ENCODE peak calls at places on chromosome 15, in nine cellular contexts. X is CD8-positive, alpha-beta memory T cell; P is mesendoderm; M is tibial nerve; D is epithelial cell of esophagus; I is PC-3; B is endothelial cell of umbilical vein; R is OCI-LY7; O is cardiac fibroblast. J is an unnamed sample.

GRCh38 chr15:49015896-49016295 is 30.4 kb downstream of the SECISBP2L start:
- DNase-seq in X (no peak), P (no peak), M (no peak), D (no peak), I (no peak), B (no peak), R (no peak), O (no peak), J (no peak)

GRCh38 chr15:68307131-68307928 is 29.8 kb downstream of the FEM1B start:
- DNase-seq in X (no peak), P (no peak), M (no peak), D (no peak), I (no peak), B (no peak), R (no peak), O (no peak), J (no peak)

GRCh38 chr15:88650556-88650955 is 11.7 kb downstream of the ISG20 start:
- DNase-seq in X (no peak), P (no peak), M (no peak), D (no peak), I (no peak), B (no peak), R (no peak), O (no peak), J (no peak)

GRCh38 chr15:35698331-35698730 is 152.4 kb upstream of the DPH6 start:
- DNase-seq in X (no peak), P (no peak), M (no peak), D (no peak), I (no peak), B (peak; percentile 26), R (no peak), O (no peak), J (no peak)

GRCh38 chr15:94607176-94607654 is 375.9 kb downstream of the MCTP2 start:
- DNase-seq in X (no peak), P (no peak), M (peak; percentile 26), D (peak; percentile 15), I (no peak), B (peak; percentile 96), R (peak; percentile 21), O (no peak), J (peak; percentile 60)

GRCh38 chr15:60392986-60393811 is 4.6 kb downstream of the ANXA2 start:
- DNase-seq in X (no peak), P (peak; percentile 75), M (peak; percentile 50), D (peak; percentile 98), I (peak; percentile 97), B (peak; percentile 94), R (no peak), O (peak; percentile 98), J (no peak)

GRCh38 chr15:89486726-89487050 is 9.7 kb downstream of the RHCG start:
- DNase-seq in X (peak; percentile 28), P (peak; percentile 31), M (no peak), D (peak; percentile 61), I (no peak), B (no peak), R (no peak), O (no peak), J (peak; percentile 34)

GRCh38 chr15:84898761-84899160 is 14.3 kb downstream of the SLC28A1 start:
- DNase-seq in X (no peak), P (no peak), M (no peak), D (no peak), I (no peak), B (no peak), R (no peak), O (no peak), J (no peak)

GRCh38 chr15:50543556-50543955 is 2.9 kb downstream of the USP50 start:
- DNase-seq in X (no peak), P (no peak), M (no peak), D (no peak), I (no peak), B (no peak), R (no peak), O (peak; percentile 31), J (no peak)

GRCh38 chr15:92810418-92811138 is 89.5 kb upstream of the CHD2 start:
- DNase-seq in X (no peak), P (peak; percentile 47), M (peak; percentile 85), D (peak; percentile 67), I (peak; percentile 74), B (peak; percentile 42), R (peak; percentile 91), O (peak; percentile 81), J (no peak)

DNA sequence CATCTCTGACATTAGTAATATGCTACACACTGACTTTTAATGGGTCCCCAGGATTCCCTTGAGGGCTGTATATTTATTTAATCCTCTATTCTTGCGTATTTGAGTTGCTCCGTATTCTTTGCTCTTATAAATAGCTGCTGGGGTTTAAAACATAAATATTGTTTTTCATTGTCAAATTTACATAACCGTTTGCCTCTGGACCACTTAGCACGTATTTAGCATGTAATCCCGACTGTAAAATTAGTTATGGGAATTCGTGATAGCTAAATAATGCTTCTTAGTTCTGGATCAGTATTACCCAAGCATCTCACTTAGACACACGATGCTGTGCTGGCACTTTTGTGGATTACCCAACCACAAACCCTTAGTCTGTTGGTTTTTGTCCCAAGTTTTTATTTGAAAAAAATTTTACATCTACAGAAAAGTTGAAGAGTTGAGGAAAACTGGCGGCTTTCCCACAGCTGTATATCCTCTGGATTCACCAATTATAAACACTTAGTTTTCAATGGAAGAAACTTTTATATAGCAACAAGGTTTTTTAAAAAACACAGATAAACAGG is 296.8 kb upstream of the TPM1 start:
- DNase-seq in X (no peak), P (no peak), M (no peak), D (no peak), I (no peak), B (no peak), R (no peak), O (no peak), J (no peak)
- H3K4me3 ChIP-seq in X (no peak overlapping the region), P (no peak overlapping the region), M (no peak overlapping the region), D (no peak overlapping the region), I (no peak overlapping the region), B (no peak overlapping the region), R (no peak overlapping the region), O (no peak overlapping the region), J (no peak overlapping the region)

GRCh38 chr15:57667171-57667924 is 39.2 kb upstream of the POLR2M start:
- DNase-seq in X (peak; percentile 9), P (peak; percentile 19), M (no peak), D (peak; percentile 53), I (peak; percentile 65), B (peak; percentile 67), R (no peak), O (peak; percentile 79), J (no peak)
- H3K4me3 ChIP-seq in X (no peak overlapping the region), P (no peak overlapping the region), M (no peak overlapping the region), D (no peak overlapping the region), I (peak overlapping the region; percentile 31), B (no peak overlapping the region), R (no peak overlapping the region), O (no peak overlapping the region), J (no peak overlapping the region)

GRCh38 chr15:65049418-65049840 is 4.2 kb downstream of the SLC51B start:
- DNase-seq in X (peak; percentile 82), P (peak; percentile 97), M (peak; percentile 88), D (peak; percentile 94), I (peak; percentile 93), B (peak; percentile 92), R (peak; percentile 90), O (peak; percentile 94), J (peak; percentile 93)
- H3K4me3 ChIP-seq in X (peak overlapping the region; percentile 47), P (no peak overlapping the region), M (peak overlapping the region; percentile 10), D (peak overlapping the region; percentile 14), I (peak overlapping the region; percentile 58), B (peak overlapping the region; percentile 22), R (peak overlapping the region; percentile 37), O (peak overlapping the region; percentile 13), J (peak overlapping the region; percentile 45)

GRCh38 chr15:40250771-40251454 is 12.1 kb downstream of the PAK6 start:
- DNase-seq in X (no peak), P (no peak), M (no peak), D (no peak), I (no peak), B (no peak), R (no peak), O (no peak), J (no peak)

GRCh38 chr15:40252141-40252437 is 13.2 kb downstream of the PAK6 start:
- DNase-seq in X (no peak), P (no peak), M (no peak), D (no peak), I (no peak), B (no peak), R (no peak), O (no peak), J (no peak)

GRCh38 chr15:40252438-40253178 is 13.7 kb downstream of the PAK6 start:
- DNase-seq in X (peak; percentile 25), P (no peak), M (no peak), D (peak; percentile 55), I (peak; percentile 72), B (peak; percentile 19), R (no peak), O (no peak), J (no peak)

GRCh38 chr15:40250304-40250656 is 11.4 kb downstream of the PAK6 start:
- DNase-seq in X (no peak), P (no peak), M (no peak), D (no peak), I (no peak), B (no peak), R (no peak), O (no peak), J (no peak)

GRCh38 chr15:40251455-40252140 is 12.7 kb downstream of the PAK6 start:
- DNase-seq in X (no peak), P (no peak), M (no peak), D (no peak), I (no peak), B (no peak), R (no peak), O (no peak), J (no peak)
- H3K4me3 ChIP-seq in X (no peak overlapping the region), P (no peak overlapping the region), M (no peak overlapping the region), D (no peak overlapping the region), I (peak overlapping the region; percentile 87), B (no peak overlapping the region), R (no peak overlapping the region), O (no peak overlapping the region), J (no peak overlapping the region)

DNA sequence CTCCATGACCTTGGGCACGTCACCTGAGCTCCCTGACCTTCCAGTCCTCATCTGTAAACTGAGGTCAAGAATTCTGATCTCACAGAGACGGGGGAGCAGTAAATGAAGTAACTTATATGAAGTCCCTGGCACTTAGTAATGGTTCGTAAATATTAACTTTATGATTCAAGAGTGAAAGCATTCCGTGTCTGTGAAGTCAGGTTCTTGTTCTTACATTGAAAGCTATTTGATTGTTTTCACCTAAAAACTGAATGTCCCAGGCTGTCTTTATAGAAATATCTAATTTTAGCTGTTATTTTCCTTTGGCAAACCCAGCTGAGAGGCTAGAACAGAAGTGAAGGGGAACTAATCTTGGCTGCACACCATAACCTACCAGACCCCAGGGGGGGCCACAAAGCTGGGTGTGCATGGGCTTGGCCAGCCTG is 84.5 kb downstream of the CHSY1 start:
- DNase-seq in X (no peak), P (no peak), M (no peak), D (peak; percentile 22), I (peak; percentile 53), B (peak; percentile 91), R (no peak), O (peak; percentile 54), J (no peak)
- H3K4me3 ChIP-seq in X (no peak overlapping the region), P (no peak overlapping the region), M (no peak overlapping the region), D (no peak overlapping the region), I (peak overlapping the region; percentile 55), B (no peak overlapping the region), R (no peak overlapping the region), O (no peak overlapping the region), J (no peak overlapping the region)

GRCh38 chr15:78541744-78542034 is 1.4 kb downstream of the PSMA4 start:
- DNase-seq in X (no peak), P (no peak), M (no peak), D (no peak), I (no peak), B (no peak), R (no peak), O (no peak), J (no peak)
- H3K4me3 ChIP-seq in X (peak overlapping the region; percentile 98), P (no peak overlapping the region), M (no peak overlapping the region), D (peak overlapping the region; percentile 95), I (peak overlapping the region; percentile 99), B (peak overlapping the region; percentile 67), R (peak overlapping the region; percentile 80), O (peak overlapping the region; percentile 78), J (peak overlapping the region; percentile 91)